ENCODE peak calls at places on chromosomes 6 and 20, in ten cellular contexts. F, T, A, G, U, J, I, M, R and W are unnamed samples.

GRCh38 chr20:64112691-64113443 is 5.5 kb upstream of the NPBWR2 start:
- DNase-seq in F (no peak), T (no peak), A (peak; percentile 12), G (peak; percentile 60), U (no peak), J (no peak), I (peak; percentile 35), M (no peak), R (no peak), W (no peak)

GRCh38 chr6:31139599-31139998 is 733 bp upstream of the PSORS1C2 start:
- DNase-seq in F (peak; percentile 59), T (no peak), A (no peak), G (no peak), U (peak; percentile 56), J (no peak), I (no peak), M (no peak), R (no peak), W (peak; percentile 8)

GRCh38 chr6:57162516-57162915 is 9.6 kb upstream of the BAG2 start:
- DNase-seq in F (no peak), T (no peak), A (no peak), G (no peak), U (peak; percentile 14), J (no peak), I (no peak), M (no peak), R (no peak), W (no peak)

GRCh38 chr20:62937353-62938104 is 418 bp upstream of the GID8 start:
- DNase-seq in F (peak; percentile 99), T (peak; percentile 96), A (peak; percentile 100), G (peak; percentile 98), U (peak; percentile 95), J (peak; percentile 98), I (peak; percentile 99), M (peak; percentile 97), R (peak; percentile 97), W (peak; percentile 95)

GRCh38 chr20:5234978-5235377 is 81.8 kb downstream of the PROKR2 start:
- DNase-seq in F (no peak), T (no peak), A (no peak), G (no peak), U (no peak), J (no peak), I (no peak), M (no peak), R (no peak), W (no peak)

GRCh38 chr6:16276991-16277981 is 38.9 kb downstream of the GMPR start:
- DNase-seq in F (peak; percentile 84), T (peak; percentile 89), A (peak; percentile 83), G (peak; percentile 75), U (peak; percentile 94), J (peak; percentile 88), I (peak; percentile 95), M (peak; percentile 56), R (peak; percentile 78), W (peak; percentile 79)

GRCh38 chr20:50433001-50433400 is 77.2 kb upstream of the PTPN1 start:
- DNase-seq in F (no peak), T (no peak), A (no peak), G (no peak), U (no peak), J (no peak), I (no peak), M (no peak), R (no peak), W (no peak)

GRCh38 chr20:40508821-40509220 is 180.2 kb downstream of the MAFB start:
- DNase-seq in F (no peak), T (no peak), A (no peak), G (no peak), U (peak; percentile 48), J (no peak), I (no peak), M (no peak), R (no peak), W (peak; percentile 30)

DNA sequence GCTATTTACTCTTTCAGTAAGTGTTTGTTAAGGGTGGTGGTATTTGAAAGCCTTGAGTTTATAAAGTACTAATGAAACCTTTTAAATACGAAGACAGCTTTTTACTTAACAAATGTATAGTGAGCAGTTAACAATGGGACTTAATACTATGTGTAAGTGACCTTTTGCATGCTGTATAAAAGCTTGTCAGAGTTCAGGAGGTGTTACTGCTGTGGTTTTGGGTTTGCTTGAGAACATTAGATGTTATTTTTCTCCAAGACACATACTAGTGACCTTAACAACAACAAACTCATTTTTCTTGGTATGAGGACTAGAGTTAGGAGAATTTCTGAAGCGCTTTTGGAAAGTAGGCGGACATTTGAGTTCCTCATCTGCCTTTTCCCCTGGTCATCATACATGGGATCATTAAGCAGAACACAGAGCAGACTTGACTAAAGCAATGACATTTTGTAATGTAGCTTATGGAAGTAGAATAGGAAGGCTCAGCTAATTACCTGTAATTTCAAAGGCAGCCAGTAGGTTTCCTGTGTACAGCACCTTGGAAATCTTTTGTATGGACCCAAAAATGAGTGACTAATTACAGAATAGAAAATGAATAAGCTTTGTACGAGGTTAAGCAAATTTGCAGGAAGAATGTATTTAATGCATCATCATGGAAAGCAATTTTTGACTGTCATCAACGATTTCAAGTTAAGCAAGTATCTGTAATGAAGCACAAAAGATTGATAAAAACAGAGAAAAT is 14.1 kb downstream of the CDYL start:
- DNase-seq in F (no peak), T (no peak), A (no peak), G (no peak), U (no peak), J (no peak), I (no peak), M (no peak), R (no peak), W (no peak)
- TF ChIP-seq CTCF in F (peak; percentile 29), T (no peak), A (no peak), G (no peak), U (no peak), J (no peak), I (peak; percentile 6), M (no peak), R (no peak), W (peak; percentile 19)

GRCh38 chr6:154488276-154488627 is 22.2 kb downstream of the CNKSR3 start:
- DNase-seq in F (no peak), T (peak; percentile 51), A (no peak), G (no peak), U (peak; percentile 57), J (no peak), I (no peak), M (no peak), R (no peak), W (peak; percentile 71)

GRCh38 chr6:154488802-154489437 is 21.6 kb downstream of the CNKSR3 start:
- DNase-seq in F (no peak), T (peak; percentile 63), A (no peak), G (no peak), U (peak; percentile 87), J (peak; percentile 8), I (no peak), M (no peak), R (no peak), W (peak; percentile 89)

GRCh38 chr6:154491567-154492470 is 18.7 kb downstream of the CNKSR3 start:
- DNase-seq in F (no peak), T (no peak), A (no peak), G (no peak), U (peak; percentile 47), J (no peak), I (no peak), M (no peak), R (no peak), W (no peak)

GRCh38 chr6:154485784-154486183 is 24.7 kb downstream of the CNKSR3 start:
- DNase-seq in F (no peak), T (no peak), A (no peak), G (no peak), U (no peak), J (no peak), I (no peak), M (no peak), R (no peak), W (no peak)

DNA sequence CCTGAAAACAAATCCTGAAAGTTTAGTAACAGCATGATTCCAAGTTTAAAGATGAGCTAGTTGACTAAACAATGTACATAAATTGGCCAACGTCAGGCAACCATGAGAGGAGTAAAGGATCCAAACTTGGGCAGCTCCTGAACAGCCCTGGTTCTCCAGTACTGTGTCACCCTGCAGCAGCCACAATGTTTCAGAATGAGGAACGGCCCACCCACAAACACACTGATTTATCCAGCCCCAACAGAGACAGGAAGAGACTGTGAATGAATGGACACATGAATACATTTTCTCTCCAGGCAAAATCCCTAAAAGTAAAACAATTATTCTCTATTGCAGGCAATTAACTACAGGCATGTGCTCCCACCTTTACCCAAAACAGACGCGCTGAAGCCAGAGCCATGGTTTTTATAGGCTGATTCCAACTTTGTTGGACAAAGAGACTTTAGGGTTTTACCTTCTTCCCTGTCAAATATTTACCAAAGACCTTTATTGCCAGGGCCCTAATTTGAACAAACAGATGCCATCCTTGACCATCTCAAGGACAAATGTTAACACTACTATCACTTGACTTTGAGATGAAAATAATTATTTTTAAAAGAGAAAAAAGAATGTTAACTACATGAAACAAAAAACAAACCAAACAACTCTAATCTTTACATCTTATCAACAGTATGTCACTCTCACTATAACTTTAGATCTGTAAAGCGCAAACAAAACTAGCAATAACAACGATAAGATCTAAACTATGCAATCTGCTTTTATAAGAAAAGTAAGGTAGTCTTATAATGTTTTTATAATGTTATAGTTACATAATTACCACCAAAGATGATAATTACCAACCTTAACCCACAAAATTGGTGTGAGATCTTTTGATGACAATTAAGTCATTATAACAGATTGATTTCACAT is 22.9 kb downstream of the CNKSR3 start:
- DNase-seq in F (no peak), T (no peak), A (peak; percentile 7), G (no peak), U (peak; percentile 51), J (no peak), I (no peak), M (no peak), R (no peak), W (no peak)
- H3K4me3 ChIP-seq in F (no peak overlapping the region), T (no peak overlapping the region), A (no peak overlapping the region), G (no peak overlapping the region), U (no peak overlapping the region), J (no peak overlapping the region), I (no peak overlapping the region), M (no peak overlapping the region), R (no peak overlapping the region), W (no peak overlapping the region)

GRCh38 chr20:59221049-59221748 is 57.6 kb downstream of the ZNF831 start:
- DNase-seq in F (no peak), T (peak; percentile 9), A (peak; percentile 31), G (no peak), U (no peak), J (no peak), I (no peak), M (no peak), R (peak; percentile 51), W (no peak)
- TF ChIP-seq CTCF in F (peak; percentile 5), T (no peak), A (peak; percentile 8), G (no peak), U (no peak), J (no peak), I (no peak), M (no peak), R (no peak), W (no peak)

GRCh38 chr6:29825848-29826247 is 1.8 kb upstream of the HLA-G start:
- DNase-seq in F (no peak), T (no peak), A (no peak), G (no peak), U (no peak), J (no peak), I (no peak), M (no peak), R (no peak), W (no peak)

GRCh38 chr6:29826271-29826670 is 1.4 kb upstream of the HLA-G start:
- DNase-seq in F (no peak), T (peak; percentile 15), A (no peak), G (no peak), U (no peak), J (no peak), I (no peak), M (no peak), R (no peak), W (peak; percentile 22)

GRCh38 chr6:29828471-29828797 is 809 bp downstream of the HLA-G start:
- DNase-seq in F (peak; percentile 33), T (no peak), A (no peak), G (no peak), U (no peak), J (no peak), I (no peak), M (no peak), R (no peak), W (no peak)

GRCh38 chr6:29829766-29830165 is 2.1 kb downstream of the HLA-G start:
- DNase-seq in F (no peak), T (no peak), A (no peak), G (no peak), U (no peak), J (no peak), I (no peak), M (no peak), R (no peak), W (no peak)

DNA sequence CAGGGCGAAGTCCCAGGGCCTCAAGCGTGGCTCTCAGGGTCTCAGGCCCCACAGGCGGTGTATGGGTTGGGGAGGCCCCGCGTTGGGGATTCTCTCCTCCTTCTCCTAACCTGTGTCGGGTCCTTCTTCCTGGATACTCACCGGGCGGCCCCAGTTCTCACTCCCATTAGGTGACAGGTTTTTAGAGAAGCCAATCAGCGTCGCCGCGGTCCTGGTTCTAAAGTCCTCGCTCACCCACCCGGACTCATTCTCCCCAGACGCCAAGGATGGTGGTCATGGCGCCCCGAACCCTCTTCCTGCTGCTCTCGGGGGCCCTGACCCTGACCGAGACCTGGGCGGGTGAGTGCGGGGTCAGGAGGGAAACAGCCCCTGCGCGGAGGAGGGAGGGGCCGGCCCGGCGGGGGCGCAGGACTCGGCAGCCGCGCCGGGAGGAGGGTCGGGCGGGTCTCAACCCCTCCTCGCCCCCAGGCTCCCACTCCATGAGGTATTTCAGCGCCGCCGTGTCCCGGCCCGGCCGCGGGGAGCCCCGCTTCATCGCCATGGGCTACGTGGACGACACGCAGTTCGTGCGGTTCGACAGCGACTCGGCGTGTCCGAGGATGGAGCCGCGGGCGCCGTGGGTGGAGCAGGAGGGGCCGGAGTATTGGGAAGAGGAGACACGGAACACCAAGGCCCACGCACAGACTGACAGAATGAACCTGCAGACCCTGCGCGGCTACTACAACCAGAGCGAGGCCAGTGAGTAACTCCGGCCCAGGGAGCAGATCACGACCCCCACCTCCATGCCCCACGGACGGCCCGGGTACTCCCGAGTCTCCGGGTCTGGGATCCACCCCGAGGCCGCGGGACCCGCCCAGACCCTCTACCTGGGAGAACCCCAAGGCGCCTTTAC is at the start of gene HLA-G:
- DNase-seq in F (peak; percentile 16), T (no peak), A (no peak), G (no peak), U (no peak), J (no peak), I (no peak), M (no peak), R (no peak), W (no peak)
- H3K4me3 ChIP-seq in F (peak within 1 kb of the TSS; percentile 47), T (peak within 1 kb of the TSS; percentile 17), A (no peak within 1 kb of the TSS), G (peak within 1 kb of the TSS; percentile 32), U (peak within 1 kb of the TSS; percentile 51), J (no peak within 1 kb of the TSS), I (peak within 1 kb of the TSS; percentile 46), M (peak within 1 kb of the TSS; percentile 36), R (peak within 1 kb of the TSS; percentile 32), W (no peak within 1 kb of the TSS)